ENCODE peak calls at places on chromosomes 2 and 18, in five cellular contexts. E is breast epithelium, H is K562, K is stomach, T is H54. C is an unnamed sample.

GRCh38 chr2:168338292-168338691 is 90.9 kb upstream of the STK39 start:
- DNase-seq in K (no peak), E (no peak), T (no peak), H (no peak), C (no peak)

GRCh38 chr2:25323612-25324189 is 18.0 kb downstream of the DNMT3A start:
- DNase-seq in T (no peak), E (no peak), H (no peak), K (no peak), C (no peak)

GRCh38 chr2:98037206-98037605 is 41.5 kb upstream of the TMEM131 start:
- DNase-seq in E (no peak), H (no peak), T (no peak), K (no peak), C (no peak)

GRCh38 chr2:11602563-11603182 is 67.3 kb downstream of the NTSR2 start:
- DNase-seq in K (no peak), T (no peak), H (no peak), E (no peak), C (no peak)

GRCh38 chr2:229231885-229232284 is 39.2 kb downstream of the PID1 start:
- DNase-seq in E (no peak), K (no peak), T (no peak), H (no peak), C (no peak)

GRCh38 chr2:71561441-71562267 is 108.3 kb downstream of the DYSF start:
- DNase-seq in H (no peak), K (no peak), E (no peak), T (no peak), C (no peak)

GRCh38 chr18:73940721-73941120 is 206.9 kb downstream of the FBXO15 start:
- DNase-seq in E (no peak), T (no peak), H (no peak), K (no peak), C (no peak)

GRCh38 chr2:239689985-239690384 is 289.2 kb upstream of the HDAC4 start:
- DNase-seq in E (no peak), K (no peak), T (no peak), H (no peak), C (no peak)

GRCh38 chr18:5732318-5732717 is 163.0 kb downstream of the TMEM200C start:
- DNase-seq in T (no peak), H (no peak), K (no peak), E (no peak), C (no peak)

GRCh38 chr2:197265931-197266330 is 44.6 kb downstream of the ANKRD44 start:
- DNase-seq in T (no peak), E (no peak), K (no peak), H (no peak), C (no peak)

GRCh38 chr18:43681661-43682060 is 404.4 kb upstream of the SYT4 start:
- DNase-seq in K (no peak), H (no peak), T (no peak), E (no peak), C (no peak)

GRCh38 chr2:19775315-19775714 is 126.5 kb downstream of the TTC32 start:
- DNase-seq in H (no peak), T (no peak), K (no peak), E (no peak), C (no peak)

GRCh38 chr2:200454839-200455801 is 54.7 kb downstream of the KCTD18 start:
- DNase-seq in K (no peak), H (peak; percentile 13), T (peak; percentile 47), E (no peak), C (no peak)

GRCh38 chr18:74255022-74255658 is 36.6 kb downstream of the CYB5A start:
- DNase-seq in H (no peak), E (peak; percentile 75), K (peak; percentile 59), T (no peak), C (no peak)

GRCh38 chr2:146461068-146461467 is 1383.8 kb upstream of the ACVR2A start:
- DNase-seq in H (no peak), K (no peak), E (no peak), T (no peak), C (no peak)

GRCh38 chr2:175036582-175037018 is 31.4 kb upstream of the CHN1 start:
- DNase-seq in H (peak; percentile 49), E (no peak), T (no peak), K (no peak), C (peak; percentile 44)

GRCh38 chr2:239273280-239274234 is 127.3 kb downstream of the HDAC4 start:
- DNase-seq in E (no peak), T (no peak), H (peak; percentile 48), K (peak; percentile 26), C (no peak)

GRCh38 chr2:69499966-69500365 is 62.7 kb upstream of the NFU1 start:
- DNase-seq in E (no peak), K (no peak), H (no peak), T (no peak), C (no peak)

GRCh38 chr2:238103465-238104070 is 3.4 kb downstream of the ESPNL start:
- DNase-seq in H (no peak), T (no peak), E (peak; percentile 37), K (peak; percentile 23), C (no peak)

GRCh38 chr2:36322108-36322507 is 33.5 kb upstream of the CRIM1 start:
- DNase-seq in H (no peak), E (no peak), K (no peak), T (no peak), C (no peak)

GRCh38 chr2:45435316-45435715 is 175.8 kb downstream of the SRBD1 start:
- DNase-seq in H (peak; percentile 29), E (no peak), K (no peak), T (peak; percentile 15), C (peak; percentile 36)

GRCh38 chr2:55843096-55843991 is 80.2 kb downstream of the EFEMP1 start:
- DNase-seq in H (peak; percentile 19), T (no peak), E (no peak), K (peak; percentile 59), C (no peak)

GRCh38 chr2:215728504-215729065 is 284.8 kb downstream of the MREG start:
- DNase-seq in H (peak; percentile 34), K (no peak), E (no peak), T (peak; percentile 7), C (no peak)

GRCh38 chr2:181275643-181276070 is 181.5 kb upstream of the ITGA4 start:
- DNase-seq in E (no peak), K (no peak), H (no peak), T (no peak), C (no peak)

GRCh38 chr18:12598181-12598921 is 59.6 kb downstream of the SPIRE1 start:
- DNase-seq in E (no peak), T (no peak), K (no peak), H (peak; percentile 28), C (no peak)
- TF ChIP-seq POLR2A in E (no peak), T (no peak), K (no peak), H (no peak), C (no peak)

GRCh38 chr2:106886916-106887758 is 1.2 kb upstream of the ST6GAL2 start:
- DNase-seq in E (peak; percentile 55), H (no peak), T (no peak), K (peak; percentile 68), C (no peak)

GRCh38 chr2:106882658-106883057 is 3.3 kb downstream of the ST6GAL2 start:
- DNase-seq in K (no peak), H (no peak), E (no peak), T (no peak), C (no peak)

GRCh38 chr2:106885326-106885725 is 641 bp downstream of the ST6GAL2 start:
- DNase-seq in K (no peak), E (no peak), T (no peak), H (no peak), C (no peak)

GRCh38 chr2:106890611-106891010 is 4.6 kb upstream of the ST6GAL2 start:
- DNase-seq in H (no peak), E (no peak), T (no peak), K (no peak), C (no peak)

GRCh38 chr2:106885981-106886915 is at the start of gene ST6GAL2:
- DNase-seq in H (no peak), E (no peak), T (no peak), K (no peak), C (no peak)
- TF ChIP-seq POLR2A in H (no peak), E (no peak), T (no peak), K (no peak), C (no peak)

GRCh38 chr2:176122633-176123482 is at the start of gene HOXD9:
- DNase-seq in T (no peak), H (no peak), E (no peak), K (no peak), C (peak; percentile 27)
- TF ChIP-seq POLR2A in T (no peak), H (no peak), E (no peak), K (no peak), C (no peak)

GRCh38 chr2:207119048-207119447 is 46.7 kb downstream of the KLF7 start:
- DNase-seq in K (no peak), E (no peak), H (no peak), T (no peak), C (no peak)

GRCh38 chr2:207112397-207112796 is 53.4 kb downstream of the KLF7 start:
- DNase-seq in H (no peak), E (no peak), T (no peak), K (no peak), C (no peak)

GRCh38 chr2:207113403-207113802 is 52.3 kb downstream of the KLF7 start:
- DNase-seq in E (no peak), T (no peak), H (no peak), K (no peak), C (no peak)

GRCh38 chr2:207117668-207118067 is 48.1 kb downstream of the KLF7 start:
- DNase-seq in K (no peak), E (no peak), T (no peak), H (no peak), C (no peak)

GRCh38 chr2:207115715-207116364 is 49.9 kb downstream of the KLF7 start:
- DNase-seq in T (no peak), E (no peak), H (no peak), K (no peak), C (no peak)
- TF ChIP-seq POLR2A in T (no peak), E (no peak), H (no peak), K (no peak), C (no peak)

GRCh38 chr18:48538531-48539405 is at the start of gene CTIF:
- DNase-seq in E (peak; percentile 96), T (peak; percentile 74), H (peak; percentile 93), K (peak; percentile 95), C (peak; percentile 87)
- TF ChIP-seq POLR2A in E (no peak), T (peak; percentile 50), H (peak; percentile 52), K (no peak), C (no peak)

DNA sequence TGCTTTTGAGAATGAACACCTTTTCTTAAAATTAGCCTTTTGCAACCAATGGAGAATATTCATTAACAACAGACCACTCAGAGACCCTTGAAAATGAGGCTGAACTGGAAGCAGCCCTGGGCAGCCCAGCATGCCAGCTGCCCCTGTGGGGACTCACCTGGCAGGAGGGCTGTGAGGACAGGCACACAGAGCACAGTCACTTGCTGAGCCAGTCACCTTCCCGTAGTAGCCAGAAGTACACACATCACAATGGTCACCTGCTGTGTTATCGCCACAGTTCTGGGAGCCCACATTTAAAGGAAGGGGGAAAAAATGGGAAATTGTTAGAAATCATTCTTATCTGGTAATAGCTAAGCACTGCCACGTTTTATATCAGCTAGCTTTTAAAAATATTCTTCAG is 115.5 kb downstream of the LAMA1 start:
- DNase-seq in K (no peak), E (no peak), T (no peak), H (no peak), C (no peak)
- TF ChIP-seq POLR2A in K (no peak), E (no peak), T (no peak), H (no peak), C (no peak)

GRCh38 chr2:204544961-204545860 is at the start of gene PARD3B:
- DNase-seq in K (peak; percentile 74), H (peak; percentile 22), T (peak; percentile 61), E (no peak), C (peak; percentile 45)
- TF ChIP-seq POLR2A in K (no peak), H (no peak), T (peak; percentile 11), E (no peak), C (no peak)